ENCODE peak calls at places on chromosome 1, in eight cellular contexts. D is K562, Y is heart left ventricle, W is body of pancreas, I is sigmoid colon, U is IMR-90, O is HCT116, M is stomach. J is an unnamed sample.

GRCh38 chr1:24688621-24689195 is 45.6 kb downstream of the SRRM1 start:
- DNase-seq in D (peak; percentile 80), Y (peak; percentile 82), W (peak; percentile 72), I (peak; percentile 85), U (peak; percentile 61), O (peak; percentile 36), M (peak; percentile 79), J (peak; percentile 72)

GRCh38 chr1:235259133-235259778 is 68.7 kb downstream of the ARID4B start:
- DNase-seq in D (no peak), Y (no peak), W (peak; percentile 62), I (no peak), U (no peak), O (no peak), M (peak; percentile 73), J (no peak)

GRCh38 chr1:233725423-233725822 is 111.5 kb downstream of the KCNK1 start:
- DNase-seq in D (no peak), Y (no peak), W (no peak), I (no peak), U (no peak), O (no peak), M (no peak), J (no peak)

GRCh38 chr1:188706742-188707141 is 1770.9 kb downstream of the BRINP3 start:
- DNase-seq in D (no peak), Y (no peak), W (no peak), I (no peak), U (peak; percentile 89), O (peak; percentile 91), M (no peak), J (no peak)

GRCh38 chr1:44237721-44238457 is 24.6 kb downstream of the DMAP1 start:
- DNase-seq in D (peak; percentile 92), Y (no peak), W (no peak), I (peak; percentile 94), U (peak; percentile 25), O (peak; percentile 50), M (no peak), J (no peak)

GRCh38 chr1:94543003-94543402 is 1.4 kb upstream of the F3 start:
- DNase-seq in D (no peak), Y (no peak), W (no peak), I (no peak), U (peak; percentile 69), O (no peak), M (no peak), J (no peak)

GRCh38 chr1:238139713-238140112 is 249.0 kb upstream of the ZP4 start:
- DNase-seq in D (no peak), Y (no peak), W (no peak), I (no peak), U (no peak), O (no peak), M (no peak), J (no peak)

GRCh38 chr1:3677411-3677944 is 25.2 kb downstream of the TP73 start:
- DNase-seq in D (no peak), Y (peak; percentile 11), W (no peak), I (no peak), U (no peak), O (no peak), M (no peak), J (peak; percentile 19)

GRCh38 chr1:156337052-156337887 is 822 bp downstream of the CCT3 start:
- DNase-seq in D (peak; percentile 36), Y (no peak), W (no peak), I (no peak), U (peak; percentile 4), O (no peak), M (no peak), J (no peak)

GRCh38 chr1:241702436-241702835 is 50.4 kb downstream of the WDR64 start:
- DNase-seq in D (no peak), Y (no peak), W (peak; percentile 16), I (no peak), U (peak; percentile 26), O (no peak), M (no peak), J (no peak)

GRCh38 chr1:231702804-231703203 is 76.2 kb downstream of the DISC1 start:
- DNase-seq in D (no peak), Y (no peak), W (no peak), I (no peak), U (peak; percentile 65), O (no peak), M (no peak), J (no peak)

GRCh38 chr1:242454262-242455051 is 70.0 kb downstream of the PLD5 start:
- DNase-seq in D (peak; percentile 52), Y (no peak), W (no peak), I (no peak), U (peak; percentile 7), O (peak; percentile 3), M (no peak), J (no peak)

GRCh38 chr1:188429385-188429784 is 1600.6 kb downstream of the PLA2G4A start:
- DNase-seq in D (no peak), Y (no peak), W (no peak), I (no peak), U (peak; percentile 36), O (no peak), M (no peak), J (no peak)

GRCh38 chr1:48228156-48228555 is 5.6 kb downstream of the SLC5A9 start:
- DNase-seq in D (no peak), Y (no peak), W (no peak), I (no peak), U (no peak), O (no peak), M (no peak), J (peak; percentile 44)

GRCh38 chr1:197464039-197464438 is 196.0 kb downstream of the CRB1 start:
- DNase-seq in D (no peak), Y (peak; percentile 26), W (peak; percentile 13), I (no peak), U (peak; percentile 79), O (no peak), M (no peak), J (no peak)

GRCh38 chr1:94783342-94784264 is 36.6 kb upstream of the SLC44A3 start:
- DNase-seq in D (no peak), Y (peak; percentile 77), W (peak; percentile 89), I (peak; percentile 92), U (peak; percentile 94), O (no peak), M (peak; percentile 89), J (no peak)

GRCh38 chr1:204506969-204507316 is 9.3 kb upstream of the MDM4 start:
- DNase-seq in D (peak; percentile 94), Y (peak; percentile 72), W (peak; percentile 88), I (peak; percentile 91), U (peak; percentile 92), O (peak; percentile 87), M (peak; percentile 79), J (peak; percentile 42)
- TF ChIP-seq POLR2A in D (no peak), Y (no peak), W (no peak), I (no peak), U (no peak), O (no peak), M (no peak), J (no peak)

DNA sequence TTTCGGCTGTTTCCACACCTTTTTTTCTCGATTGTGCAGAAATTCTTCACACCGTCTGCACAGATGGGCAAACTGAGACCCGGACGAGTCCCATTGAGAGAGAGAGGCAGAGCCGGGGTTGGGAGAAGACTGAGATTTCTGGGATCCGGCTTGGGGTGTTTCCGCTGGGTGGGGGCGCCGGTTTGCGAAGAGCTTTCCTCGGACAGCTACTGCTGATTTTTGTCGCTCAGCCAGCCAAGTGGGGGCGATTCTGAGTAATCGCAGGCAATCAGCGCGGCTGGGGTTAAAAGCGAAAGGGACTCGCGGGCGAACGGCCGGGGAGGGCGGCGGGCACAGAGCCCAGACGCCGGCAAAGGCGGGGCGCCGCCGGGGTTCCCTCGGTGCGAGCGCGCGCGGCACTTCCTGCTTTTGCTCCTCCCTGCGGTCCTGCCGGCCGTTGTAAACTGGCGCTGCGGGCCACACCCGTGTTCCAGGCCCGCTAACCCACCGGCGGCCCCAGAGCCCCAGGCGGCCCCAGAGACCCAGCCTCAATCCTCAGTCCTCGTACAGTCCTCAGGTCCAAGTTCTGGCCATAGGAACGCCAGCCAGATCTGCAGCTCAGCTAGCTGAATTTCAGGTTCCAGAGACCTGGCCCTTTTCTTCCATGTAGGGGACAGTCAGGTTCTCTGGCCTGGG is 32.4 kb upstream of the JUN start:
- DNase-seq in D (peak; percentile 90), Y (peak; percentile 96), W (peak; percentile 92), I (peak; percentile 96), U (peak; percentile 89), O (peak; percentile 51), M (peak; percentile 94), J (peak; percentile 94)
- TF ChIP-seq CTCF in D (peak; percentile 19), Y (no peak), W (peak; percentile 22), I (no peak), U (peak; percentile 10), O (no peak), M (no peak), J (peak; percentile 7)

DNA sequence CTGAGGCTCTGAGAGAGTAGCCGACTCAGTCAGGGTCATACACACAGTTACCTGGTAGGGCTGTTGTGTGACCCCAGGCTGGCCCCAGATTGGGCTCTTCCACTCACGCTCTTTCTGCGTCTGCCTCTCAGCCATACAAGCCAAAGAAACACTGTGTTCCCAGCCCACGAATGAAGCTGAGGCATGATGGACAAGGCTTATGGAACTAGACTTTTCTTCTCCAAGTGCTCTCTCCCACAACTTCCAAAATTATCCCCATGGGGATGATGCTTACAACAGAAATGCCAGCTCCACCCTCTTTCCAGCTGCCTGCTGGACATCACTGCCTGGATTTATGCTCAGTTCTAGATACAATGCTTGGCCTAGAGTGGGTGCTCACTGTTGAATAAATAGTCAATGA is 102.8 kb upstream of the JUN start:
- DNase-seq in D (no peak), Y (peak; percentile 44), W (no peak), I (no peak), U (no peak), O (no peak), M (no peak), J (no peak)
- H3K4me1 ChIP-seq in D (peaks cover 60% of the 10 kb centered on the region), Y (peaks cover 39% of the 10 kb centered on the region), W (peaks cover 56% of the 10 kb centered on the region), I (peaks cover 8% of the 10 kb centered on the region), U (peaks cover 11% of the 10 kb centered on the region), O (peaks cover 41% of the 10 kb centered on the region), M (peaks cover 71% of the 10 kb centered on the region), J (no peaks in the 10 kb centered on the region)

GRCh38 chr1:248849637-248850036 is 9.2 kb downstream of the ZNF692 start:
- DNase-seq in D (no peak), Y (no peak), W (no peak), I (no peak), U (no peak), O (no peak), M (no peak), J (no peak)

GRCh38 chr1:248850124-248850523 is 8.8 kb downstream of the ZNF692 start:
- DNase-seq in D (no peak), Y (no peak), W (no peak), I (no peak), U (no peak), O (no peak), M (no peak), J (no peak)

GRCh38 chr1:248848596-248848995 is 10.3 kb downstream of the ZNF692 start:
- DNase-seq in D (no peak), Y (no peak), W (no peak), I (no peak), U (no peak), O (no peak), M (no peak), J (no peak)

GRCh38 chr1:248847956-248848561 is 10.0 kb downstream of the ZNF672 start:
- DNase-seq in D (no peak), Y (no peak), W (no peak), I (no peak), U (no peak), O (no peak), M (no peak), J (no peak)

DNA sequence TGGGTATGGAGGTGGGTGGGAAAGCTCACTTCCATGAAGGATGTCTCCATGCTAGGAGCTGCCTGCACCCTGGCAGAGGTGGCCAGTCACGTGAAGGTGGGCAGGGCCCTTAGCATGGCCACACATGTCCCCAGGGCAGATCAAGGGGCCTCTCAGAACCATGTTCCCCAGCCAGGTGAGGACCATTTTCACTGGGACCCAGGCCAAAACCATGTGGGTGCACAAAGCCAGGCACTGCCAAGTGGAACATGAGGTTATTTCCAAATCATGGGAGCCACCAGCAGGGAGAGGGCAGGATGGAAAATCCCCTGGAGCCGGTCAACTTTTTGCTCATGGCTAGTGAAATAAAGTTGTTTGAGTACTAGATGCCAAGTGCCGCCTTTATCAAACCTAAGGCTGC is 9.7 kb downstream of the ZNF692 start:
- DNase-seq in D (no peak), Y (no peak), W (no peak), I (peak; percentile 58), U (no peak), O (no peak), M (peak; percentile 63), J (no peak)
- TF ChIP-seq POLR2A in D (peak; percentile 42), Y (no peak), W (no peak), I (no peak), U (no peak), O (no peak), M (no peak), J (no peak)

J was measured in right lobe of liver.